ENCODE peak calls at places on chromosomes 13 and 19, in nine cellular contexts. One of them, this sample, is unnamed. For H3K9me3 and H3K4me1, the result is how much of the 10 kb centered on the place peaks cover.

GRCh38 chr13:38657191-38657590 is 29.7 kb upstream of the FREM2 start:
- DNase-seq in K562: no peak
- DNase-seq in vagina: no peak
- DNase-seq in stomach: no peak
- DNase-seq in transverse colon: no peak
- DNase-seq in breast epithelium: no peak
- DNase-seq in Panc1: no peak
- DNase-seq in suprapubic skin: no peak
- DNase-seq in H1: no peak
- DNase-seq in this sample: no peak

GRCh38 chr19:1000095-1000494 is at the start of gene GRIN3B:
- DNase-seq in K562: peak
- DNase-seq in vagina: no peak
- DNase-seq in stomach: peak
- DNase-seq in transverse colon: peak
- DNase-seq in breast epithelium: peak
- DNase-seq in Panc1: no peak
- DNase-seq in suprapubic skin: no peak
- DNase-seq in H1: no peak
- DNase-seq in this sample: peak

GRCh38 chr19:19262190-19263057 is 10.7 kb downstream of the TM6SF2 start:
- DNase-seq in K562: no peak
- DNase-seq in vagina: no peak
- DNase-seq in stomach: no peak
- DNase-seq in transverse colon: no peak
- DNase-seq in breast epithelium: no peak
- DNase-seq in Panc1: no peak
- DNase-seq in suprapubic skin: no peak
- DNase-seq in H1: no peak
- DNase-seq in this sample: no peak

GRCh38 chr19:18304496-18305312 is 18.2 kb downstream of the LSM4 start:
- DNase-seq in K562: peak
- DNase-seq in vagina: no peak
- DNase-seq in stomach: peak
- DNase-seq in transverse colon: peak
- DNase-seq in breast epithelium: peak
- DNase-seq in Panc1: no peak
- DNase-seq in suprapubic skin: peak
- DNase-seq in H1: no peak
- DNase-seq in this sample: no peak

GRCh38 chr13:67228909-67229308 is 1.2 kb downstream of the PCDH9 start:
- DNase-seq in K562: no peak
- DNase-seq in vagina: no peak
- DNase-seq in stomach: no peak
- DNase-seq in transverse colon: no peak
- DNase-seq in breast epithelium: no peak
- DNase-seq in Panc1: no peak
- DNase-seq in suprapubic skin: no peak
- DNase-seq in H1: no peak
- DNase-seq in this sample: no peak

GRCh38 chr13:36362251-36362650 is 16.1 kb upstream of the SPART start:
- DNase-seq in K562: no peak
- DNase-seq in vagina: no peak
- DNase-seq in stomach: no peak
- DNase-seq in transverse colon: no peak
- DNase-seq in breast epithelium: no peak
- DNase-seq in Panc1: no peak
- DNase-seq in suprapubic skin: no peak
- DNase-seq in H1: no peak
- DNase-seq in this sample: no peak

GRCh38 chr13:51643882-51644281 is 59.6 kb downstream of the WDFY2 start:
- DNase-seq in K562: no peak
- DNase-seq in vagina: no peak
- DNase-seq in stomach: no peak
- DNase-seq in transverse colon: no peak
- DNase-seq in breast epithelium: no peak
- DNase-seq in Panc1: no peak
- DNase-seq in suprapubic skin: no peak
- DNase-seq in H1: no peak
- DNase-seq in this sample: no peak

GRCh38 chr13:50161052-50161451 is 145.8 kb downstream of the KCNRG start:
- DNase-seq in K562: peak
- DNase-seq in vagina: no peak
- DNase-seq in stomach: no peak
- DNase-seq in transverse colon: no peak
- DNase-seq in breast epithelium: no peak
- DNase-seq in Panc1: no peak
- DNase-seq in suprapubic skin: no peak
- DNase-seq in H1: no peak
- DNase-seq in this sample: no peak

GRCh38 chr13:113971471-113972231 is 2.2 kb downstream of the C13orf46 start:
- DNase-seq in K562: no peak
- DNase-seq in vagina: no peak
- DNase-seq in stomach: no peak
- DNase-seq in transverse colon: no peak
- DNase-seq in breast epithelium: no peak
- DNase-seq in Panc1: no peak
- DNase-seq in suprapubic skin: peak
- DNase-seq in H1: no peak
- DNase-seq in this sample: no peak

GRCh38 chr19:3844596-3844995 is 24.2 kb downstream of the ZFR2 start:
- DNase-seq in K562: no peak
- DNase-seq in vagina: no peak
- DNase-seq in stomach: no peak
- DNase-seq in transverse colon: no peak
- DNase-seq in breast epithelium: no peak
- DNase-seq in Panc1: no peak
- DNase-seq in suprapubic skin: no peak
- DNase-seq in H1: no peak
- DNase-seq in this sample: no peak

GRCh38 chr19:42052241-42052863 is 17.7 kb downstream of the GRIK5 start:
- DNase-seq in K562: no peak
- DNase-seq in vagina: no peak
- DNase-seq in stomach: no peak
- DNase-seq in transverse colon: no peak
- DNase-seq in breast epithelium: no peak
- DNase-seq in Panc1: no peak
- DNase-seq in suprapubic skin: no peak
- DNase-seq in H1: no peak
- DNase-seq in this sample: no peak

GRCh38 chr13:32622827-32623226 is 36.6 kb downstream of the PDS5B start:
- DNase-seq in K562: no peak
- DNase-seq in vagina: no peak
- DNase-seq in stomach: no peak
- DNase-seq in transverse colon: no peak
- DNase-seq in breast epithelium: no peak
- DNase-seq in Panc1: no peak
- DNase-seq in suprapubic skin: no peak
- DNase-seq in H1: no peak
- DNase-seq in this sample: no peak

GRCh38 chr13:49457221-49457620 is 13.1 kb downstream of the SETDB2 start:
- DNase-seq in K562: no peak
- DNase-seq in vagina: no peak
- DNase-seq in stomach: no peak
- DNase-seq in transverse colon: no peak
- DNase-seq in breast epithelium: no peak
- DNase-seq in Panc1: no peak
- DNase-seq in suprapubic skin: no peak
- DNase-seq in H1: no peak
- DNase-seq in this sample: no peak

GRCh38 chr19:30504272-30504671 is 132.1 kb downstream of the ZNF536 start:
- DNase-seq in K562: no peak
- DNase-seq in vagina: no peak
- DNase-seq in stomach: no peak
- DNase-seq in transverse colon: no peak
- DNase-seq in breast epithelium: no peak
- DNase-seq in Panc1: no peak
- DNase-seq in suprapubic skin: no peak
- DNase-seq in H1: no peak
- DNase-seq in this sample: no peak

GRCh38 chr19:9456018-9456689 is 20.8 kb upstream of the ZNF266 start:
- DNase-seq in K562: no peak
- DNase-seq in vagina: no peak
- DNase-seq in stomach: no peak
- DNase-seq in transverse colon: no peak
- DNase-seq in breast epithelium: no peak
- DNase-seq in Panc1: no peak
- DNase-seq in suprapubic skin: no peak
- DNase-seq in H1: no peak
- DNase-seq in this sample: no peak

DNA sequence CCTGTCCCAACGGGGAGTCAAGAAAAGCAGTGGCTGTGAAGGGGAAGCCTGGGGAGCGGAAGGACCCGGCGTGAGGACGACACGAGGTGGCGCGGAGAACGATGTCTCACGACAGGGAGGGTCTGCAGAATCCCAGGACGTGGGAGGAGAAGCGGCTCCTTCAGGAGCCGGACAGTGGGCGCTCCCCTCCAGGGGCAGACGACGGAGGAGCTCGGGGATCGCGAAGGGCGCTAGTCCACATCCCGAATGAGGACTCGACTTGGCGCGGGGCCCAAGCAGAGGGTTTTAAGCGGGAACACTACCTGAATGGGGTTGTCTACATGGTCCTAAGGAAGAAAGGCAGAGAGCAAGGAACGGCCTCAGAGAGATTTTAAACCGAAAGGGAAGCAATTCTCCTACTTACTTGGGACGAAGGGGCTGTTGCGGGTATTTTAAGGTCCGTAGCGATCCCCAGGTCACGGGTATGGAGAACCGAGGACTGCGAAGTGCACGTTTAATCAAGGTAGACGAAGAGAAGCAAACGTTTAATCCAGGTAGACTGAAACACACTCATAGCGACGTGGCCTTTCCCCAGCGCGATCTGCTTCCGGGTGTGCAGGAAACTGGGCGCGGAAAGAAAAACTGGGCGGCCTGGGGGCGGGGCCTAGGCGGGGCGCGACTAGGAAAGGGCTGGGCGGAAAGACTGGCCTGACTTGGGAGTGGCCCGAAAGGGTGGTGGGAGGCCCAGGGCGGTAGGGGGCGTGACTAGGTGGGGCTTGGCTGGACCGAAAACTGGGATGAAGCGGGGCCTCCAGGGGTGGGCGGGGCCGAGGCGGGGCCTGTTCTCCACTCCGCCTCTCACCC is at the start of gene ZNF841:
- DNase-seq in K562: peak
- DNase-seq in vagina: peak
- DNase-seq in stomach: peak
- DNase-seq in transverse colon: peak
- DNase-seq in breast epithelium: peak
- DNase-seq in Panc1: peak
- DNase-seq in suprapubic skin: peak
- DNase-seq in H1: peak
- DNase-seq in this sample: peak
- H3K9me3 ChIP-seq in K562: under half
- H3K9me3 ChIP-seq in vagina: under half
- H3K9me3 ChIP-seq in stomach: half or more
- H3K9me3 ChIP-seq in transverse colon: under half
- H3K9me3 ChIP-seq in breast epithelium: under half
- H3K9me3 ChIP-seq in Panc1: under half
- H3K9me3 ChIP-seq in suprapubic skin: under half
- H3K9me3 ChIP-seq in H1: under half
- H3K9me3 ChIP-seq in this sample: under half

DNA sequence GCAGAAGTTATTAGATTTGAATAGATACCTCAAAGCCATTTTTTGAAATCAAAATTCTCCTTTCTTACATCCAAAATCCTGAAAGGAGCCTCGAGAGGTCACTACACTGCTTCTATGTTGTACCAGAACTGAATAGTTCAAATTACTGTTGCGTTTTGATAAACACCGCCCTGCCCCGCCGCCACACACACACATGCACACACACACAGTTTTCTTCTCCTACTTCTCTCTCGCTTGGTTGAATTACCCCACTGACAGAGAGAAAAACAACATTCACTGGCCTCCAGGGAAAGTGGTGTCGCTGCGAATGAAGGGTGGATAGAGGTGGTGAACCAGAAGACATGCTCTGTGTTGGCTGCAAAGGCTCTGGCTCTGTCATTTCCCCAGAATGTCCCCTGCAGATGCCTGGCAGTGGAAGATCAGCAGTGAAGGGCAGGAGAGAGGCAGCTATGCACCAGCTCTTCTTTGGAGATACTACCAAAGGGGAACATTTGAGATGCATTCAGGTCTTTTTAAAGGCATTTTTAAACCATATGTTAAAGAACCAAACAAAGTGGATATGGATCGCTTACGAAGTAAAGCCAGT is 183.3 kb upstream of the RFC3 start:
- DNase-seq in K562: no peak
- DNase-seq in vagina: no peak
- DNase-seq in stomach: no peak
- DNase-seq in transverse colon: no peak
- DNase-seq in breast epithelium: no peak
- DNase-seq in Panc1: no peak
- DNase-seq in suprapubic skin: no peak
- DNase-seq in H1: no peak
- DNase-seq in this sample: no peak
- H3K4me1 ChIP-seq in K562: under half
- H3K4me1 ChIP-seq in vagina: under half
- H3K4me1 ChIP-seq in stomach: under half
- H3K4me1 ChIP-seq in transverse colon: under half
- H3K4me1 ChIP-seq in breast epithelium: under half
- H3K4me1 ChIP-seq in Panc1: under half
- H3K4me1 ChIP-seq in suprapubic skin: under half
- H3K4me1 ChIP-seq in H1: under half
- H3K4me1 ChIP-seq in this sample: under half

DNA sequence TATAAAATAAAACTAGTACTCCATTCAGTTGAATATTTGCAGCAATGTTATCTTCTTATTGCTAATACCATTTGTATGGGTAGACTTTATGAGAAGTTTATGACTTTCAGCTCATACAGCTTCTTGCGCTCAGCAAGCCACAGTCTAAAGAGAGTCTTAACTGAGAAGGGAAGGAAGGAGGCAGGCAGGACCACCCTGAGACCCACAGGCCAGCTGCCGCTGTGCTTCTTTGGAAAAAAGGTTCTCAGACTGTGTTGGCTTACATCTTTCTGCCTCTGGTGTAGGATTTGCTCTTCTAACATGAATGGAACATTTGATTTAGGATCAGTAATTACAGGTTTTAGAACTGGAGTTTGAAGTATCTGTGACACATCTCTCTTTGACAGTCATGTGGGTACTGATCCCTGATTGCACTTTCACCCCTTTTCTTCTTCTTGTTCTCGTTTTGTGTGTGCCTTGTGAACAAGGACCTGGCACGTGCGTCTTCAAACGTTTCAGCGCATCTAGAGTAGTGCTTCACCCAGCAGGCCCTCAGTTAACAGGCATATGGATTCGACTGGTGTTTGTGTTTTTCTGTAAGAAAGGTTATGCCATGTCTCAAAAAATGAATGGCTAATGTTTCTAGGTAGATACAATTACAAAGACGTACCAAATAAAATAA is 7.1 kb upstream of the GPR18 start:
- DNase-seq in K562: no peak
- DNase-seq in vagina: no peak
- DNase-seq in stomach: no peak
- DNase-seq in transverse colon: no peak
- DNase-seq in breast epithelium: no peak
- DNase-seq in Panc1: no peak
- DNase-seq in suprapubic skin: no peak
- DNase-seq in H1: no peak
- DNase-seq in this sample: no peak
- TF ChIP-seq POLR2AphosphoS5 in K562: no peak
- TF ChIP-seq POLR2AphosphoS5 in vagina: no peak
- TF ChIP-seq POLR2AphosphoS5 in stomach: no peak
- TF ChIP-seq POLR2AphosphoS5 in transverse colon: no peak
- TF ChIP-seq POLR2AphosphoS5 in breast epithelium: no peak
- TF ChIP-seq POLR2AphosphoS5 in Panc1: no peak
- TF ChIP-seq POLR2AphosphoS5 in suprapubic skin: no peak
- TF ChIP-seq POLR2AphosphoS5 in H1: no peak
- TF ChIP-seq POLR2AphosphoS5 in this sample: no peak

GRCh38 chr13:29143864-29144263 is 323.7 kb downstream of the MTUS2 start:
- DNase-seq in K562: no peak
- DNase-seq in vagina: no peak
- DNase-seq in stomach: no peak
- DNase-seq in transverse colon: no peak
- DNase-seq in breast epithelium: no peak
- DNase-seq in Panc1: no peak
- DNase-seq in suprapubic skin: no peak
- DNase-seq in H1: no peak
- DNase-seq in this sample: no peak
- H3K9me3 ChIP-seq in K562: under half
- H3K9me3 ChIP-seq in vagina: under half
- H3K9me3 ChIP-seq in stomach: under half
- H3K9me3 ChIP-seq in transverse colon: under half
- H3K9me3 ChIP-seq in breast epithelium: under half
- H3K9me3 ChIP-seq in Panc1: under half
- H3K9me3 ChIP-seq in suprapubic skin: under half
- H3K9me3 ChIP-seq in H1: under half
- H3K9me3 ChIP-seq in this sample: under half

This sample was measured in prostate gland.